ENCODE peak calls at places on chromosomes 4 and X, in eight cellular contexts. One of them, this sample, is unnamed.

GRCh38 chr4:3419836-3420605 is 21.7 kb upstream of the HGFAC start:
- DNase-seq in activated naive CD4-positive, alpha-beta T cell: no peak
- DNase-seq in stimulated activated CD4-positive, alpha-beta T cell treated with anti-CD3 and anti-CD28 coated beads, Interleukin-2, amount 100 ng/mL, for 48 hours: no peak
- DNase-seq in naive thymus-derived CD4-positive, alpha-beta T cell: no peak
- DNase-seq in ascending aorta: no peak
- DNase-seq in fibroblast of the conjunctiva: no peak
- DNase-seq in activated T-cell treated with anti-CD3 and anti-CD28 coated beads for 48 hours: no peak
- DNase-seq in choroid plexus epithelial cell: no peak
- DNase-seq in this sample: no peak

GRCh38 chr4:74005528-74005927 is 7.1 kb upstream of the CXCL5 start:
- DNase-seq in activated naive CD4-positive, alpha-beta T cell: no peak
- DNase-seq in stimulated activated CD4-positive, alpha-beta T cell treated with anti-CD3 and anti-CD28 coated beads, Interleukin-2, amount 100 ng/mL, for 48 hours: no peak
- DNase-seq in naive thymus-derived CD4-positive, alpha-beta T cell: no peak
- DNase-seq in ascending aorta: no peak
- DNase-seq in fibroblast of the conjunctiva: no peak
- DNase-seq in activated T-cell treated with anti-CD3 and anti-CD28 coated beads for 48 hours: no peak
- DNase-seq in choroid plexus epithelial cell: no peak
- DNase-seq in this sample: no peak

GRCh38 chr4:140837742-140838141 is 81.6 kb upstream of the TBC1D9 start:
- DNase-seq in activated naive CD4-positive, alpha-beta T cell: no peak
- DNase-seq in stimulated activated CD4-positive, alpha-beta T cell treated with anti-CD3 and anti-CD28 coated beads, Interleukin-2, amount 100 ng/mL, for 48 hours: no peak
- DNase-seq in naive thymus-derived CD4-positive, alpha-beta T cell: no peak
- DNase-seq in ascending aorta: no peak
- DNase-seq in fibroblast of the conjunctiva: no peak
- DNase-seq in activated T-cell treated with anti-CD3 and anti-CD28 coated beads for 48 hours: no peak
- DNase-seq in choroid plexus epithelial cell: no peak
- DNase-seq in this sample: no peak

GRCh38 chr4:98822144-98822543 is 106.8 kb downstream of the EIF4E start:
- DNase-seq in activated naive CD4-positive, alpha-beta T cell: no peak
- DNase-seq in stimulated activated CD4-positive, alpha-beta T cell treated with anti-CD3 and anti-CD28 coated beads, Interleukin-2, amount 100 ng/mL, for 48 hours: no peak
- DNase-seq in naive thymus-derived CD4-positive, alpha-beta T cell: no peak
- DNase-seq in ascending aorta: no peak
- DNase-seq in fibroblast of the conjunctiva: no peak
- DNase-seq in activated T-cell treated with anti-CD3 and anti-CD28 coated beads for 48 hours: no peak
- DNase-seq in choroid plexus epithelial cell: no peak
- DNase-seq in this sample: no peak

GRCh38 chr4:188778880-188779279 is 639.6 kb downstream of the TRIML1 start:
- DNase-seq in activated naive CD4-positive, alpha-beta T cell: no peak
- DNase-seq in stimulated activated CD4-positive, alpha-beta T cell treated with anti-CD3 and anti-CD28 coated beads, Interleukin-2, amount 100 ng/mL, for 48 hours: no peak
- DNase-seq in naive thymus-derived CD4-positive, alpha-beta T cell: no peak
- DNase-seq in ascending aorta: no peak
- DNase-seq in fibroblast of the conjunctiva: peak; percentile 44
- DNase-seq in activated T-cell treated with anti-CD3 and anti-CD28 coated beads for 48 hours: no peak
- DNase-seq in choroid plexus epithelial cell: peak; percentile 11
- DNase-seq in this sample: peak; percentile 65

GRCh38 chrX:132216806-132217202 is 2.4 kb downstream of the RAP2C start:
- DNase-seq in activated naive CD4-positive, alpha-beta T cell: no peak
- DNase-seq in stimulated activated CD4-positive, alpha-beta T cell treated with anti-CD3 and anti-CD28 coated beads, Interleukin-2, amount 100 ng/mL, for 48 hours: peak; percentile 8
- DNase-seq in naive thymus-derived CD4-positive, alpha-beta T cell: peak; percentile 47
- DNase-seq in ascending aorta: no peak
- DNase-seq in fibroblast of the conjunctiva: no peak
- DNase-seq in activated T-cell treated with anti-CD3 and anti-CD28 coated beads for 48 hours: no peak
- DNase-seq in choroid plexus epithelial cell: peak; percentile 51
- DNase-seq in this sample: no peak

GRCh38 chr4:101835121-101835904 is 44.8 kb downstream of the BANK1 start:
- DNase-seq in activated naive CD4-positive, alpha-beta T cell: no peak
- DNase-seq in stimulated activated CD4-positive, alpha-beta T cell treated with anti-CD3 and anti-CD28 coated beads, Interleukin-2, amount 100 ng/mL, for 48 hours: no peak
- DNase-seq in naive thymus-derived CD4-positive, alpha-beta T cell: no peak
- DNase-seq in ascending aorta: no peak
- DNase-seq in fibroblast of the conjunctiva: peak; percentile 32
- DNase-seq in activated T-cell treated with anti-CD3 and anti-CD28 coated beads for 48 hours: no peak
- DNase-seq in choroid plexus epithelial cell: peak; percentile 81
- DNase-seq in this sample: peak; percentile 41

GRCh38 chr4:164753873-164754488 is at the start of gene SMIM31:
- DNase-seq in activated naive CD4-positive, alpha-beta T cell: no peak
- DNase-seq in stimulated activated CD4-positive, alpha-beta T cell treated with anti-CD3 and anti-CD28 coated beads, Interleukin-2, amount 100 ng/mL, for 48 hours: no peak
- DNase-seq in naive thymus-derived CD4-positive, alpha-beta T cell: no peak
- DNase-seq in ascending aorta: no peak
- DNase-seq in fibroblast of the conjunctiva: no peak
- DNase-seq in activated T-cell treated with anti-CD3 and anti-CD28 coated beads for 48 hours: no peak
- DNase-seq in choroid plexus epithelial cell: no peak
- DNase-seq in this sample: no peak

GRCh38 chr4:117400039-117400835 is 314.9 kb upstream of the TRAM1L1 start:
- DNase-seq in activated naive CD4-positive, alpha-beta T cell: no peak
- DNase-seq in stimulated activated CD4-positive, alpha-beta T cell treated with anti-CD3 and anti-CD28 coated beads, Interleukin-2, amount 100 ng/mL, for 48 hours: no peak
- DNase-seq in naive thymus-derived CD4-positive, alpha-beta T cell: no peak
- DNase-seq in ascending aorta: no peak
- DNase-seq in fibroblast of the conjunctiva: peak; percentile 54
- DNase-seq in activated T-cell treated with anti-CD3 and anti-CD28 coated beads for 48 hours: no peak
- DNase-seq in choroid plexus epithelial cell: peak; percentile 83
- DNase-seq in this sample: peak; percentile 40

GRCh38 chr4:24055623-24056022 is 165.8 kb upstream of the PPARGC1A start:
- DNase-seq in activated naive CD4-positive, alpha-beta T cell: no peak
- DNase-seq in stimulated activated CD4-positive, alpha-beta T cell treated with anti-CD3 and anti-CD28 coated beads, Interleukin-2, amount 100 ng/mL, for 48 hours: no peak
- DNase-seq in naive thymus-derived CD4-positive, alpha-beta T cell: no peak
- DNase-seq in ascending aorta: no peak
- DNase-seq in fibroblast of the conjunctiva: no peak
- DNase-seq in activated T-cell treated with anti-CD3 and anti-CD28 coated beads for 48 hours: no peak
- DNase-seq in choroid plexus epithelial cell: no peak
- DNase-seq in this sample: no peak

GRCh38 chr4:100168521-100168920 is 21.7 kb downstream of the DDIT4L start:
- DNase-seq in activated naive CD4-positive, alpha-beta T cell: no peak
- DNase-seq in stimulated activated CD4-positive, alpha-beta T cell treated with anti-CD3 and anti-CD28 coated beads, Interleukin-2, amount 100 ng/mL, for 48 hours: no peak
- DNase-seq in naive thymus-derived CD4-positive, alpha-beta T cell: no peak
- DNase-seq in ascending aorta: no peak
- DNase-seq in fibroblast of the conjunctiva: no peak
- DNase-seq in activated T-cell treated with anti-CD3 and anti-CD28 coated beads for 48 hours: no peak
- DNase-seq in choroid plexus epithelial cell: peak; percentile 64
- DNase-seq in this sample: no peak

GRCh38 chr4:31088600-31089230 is 368.5 kb downstream of the PCDH7 start:
- DNase-seq in activated naive CD4-positive, alpha-beta T cell: no peak
- DNase-seq in stimulated activated CD4-positive, alpha-beta T cell treated with anti-CD3 and anti-CD28 coated beads, Interleukin-2, amount 100 ng/mL, for 48 hours: no peak
- DNase-seq in naive thymus-derived CD4-positive, alpha-beta T cell: no peak
- DNase-seq in ascending aorta: no peak
- DNase-seq in fibroblast of the conjunctiva: no peak
- DNase-seq in activated T-cell treated with anti-CD3 and anti-CD28 coated beads for 48 hours: no peak
- DNase-seq in choroid plexus epithelial cell: peak; percentile 85
- DNase-seq in this sample: no peak